ENCODE peak calls at places on chromosomes 13 and 19, in seven cellular contexts. V is AG04450; L is left ventricle myocardium inferior; D is A172; S is NCI-H1417; I is ovary; U is activated CD4-positive, alpha-beta memory T cell treated with anti-CD3 and anti-CD28 coated beads, Interleukin-2, amount 10 ng/mL, durations not matched to agents 7 days and 5 days. R is an unnamed sample.

GRCh38 chr19:13784731-13785452 is 10.4 kb upstream of the ZSWIM4 start:
- DNase-seq in U (peak; percentile 77), D (peak; percentile 69), L (peak; percentile 71), I (peak; percentile 62), S (no peak), V (no peak), R (no peak)

GRCh38 chr19:46919324-46919723 is 58.5 kb downstream of the ARHGAP35 start:
- DNase-seq in L (no peak), S (no peak), D (peak; percentile 30), V (no peak), U (peak; percentile 21), I (no peak), R (no peak)

GRCh38 chr19:51354742-51355148 is 11.4 kb downstream of the ETFB start:
- DNase-seq in I (no peak), V (no peak), D (no peak), U (no peak), L (no peak), S (no peak), R (no peak)

GRCh38 chr19:5691205-5691929 is 1.3 kb downstream of the RPL36 start:
- DNase-seq in D (peak; percentile 63), V (no peak), L (peak; percentile 81), I (peak; percentile 75), U (peak; percentile 47), S (no peak), R (no peak)

GRCh38 chr19:48836089-48837017 is at the start of gene HSD17B14:
- DNase-seq in U (no peak), I (peak; percentile 70), V (no peak), L (no peak), D (peak; percentile 38), S (no peak), R (no peak)

GRCh38 chr13:31749929-31750328 is 10.6 kb downstream of the RXFP2 start:
- DNase-seq in I (no peak), L (no peak), V (peak; percentile 72), D (peak; percentile 91), U (no peak), S (no peak), R (no peak)

GRCh38 chr13:24627090-24627714 is 53.0 kb upstream of the ATP12A start:
- DNase-seq in I (no peak), L (no peak), S (no peak), D (no peak), V (no peak), U (no peak), R (no peak)

GRCh38 chr13:113758651-113759524 is at the start of gene TMEM255B:
- DNase-seq in U (peak; percentile 74), V (peak; percentile 15), D (peak; percentile 41), S (peak; percentile 83), I (peak; percentile 83), L (peak; percentile 89), R (peak; percentile 99)

R was measured in H54.